ENCODE peak calls at places on chromosomes 6 and 20, in nine cellular contexts. Z, A, G, U, E, C, O, Q and N are unnamed samples.

GRCh38 chr6:30716879-30717128 is 277 bp downstream of the MDC1 start:
- DNase-seq in Z (no peak), A (no peak), G (no peak), U (no peak), E (no peak), C (no peak), O (no peak), Q (no peak), N (no peak)

GRCh38 chr6:88702956-88703556 is 260.4 kb downstream of the RNGTT start:
- DNase-seq in Z (no peak), A (no peak), G (no peak), U (no peak), E (no peak), C (no peak), O (no peak), Q (no peak), N (peak)

GRCh38 chr20:34334654-34335407 is 28.2 kb upstream of the ITCH start:
- DNase-seq in Z (no peak), A (no peak), G (no peak), U (peak), E (no peak), C (no peak), O (no peak), Q (no peak), N (no peak)

GRCh38 chr6:21914121-21914973 is 320.8 kb downstream of the SOX4 start:
- DNase-seq in Z (no peak), A (no peak), G (peak), U (peak), E (peak), C (no peak), O (no peak), Q (peak), N (peak)

GRCh38 chr6:149863846-149864577 is at the start of gene LRP11:
- DNase-seq in Z (peak), A (peak), G (peak), U (peak), E (peak), C (no peak), O (peak), Q (peak), N (peak)

GRCh38 chr20:55216525-55217242 is 741.3 kb downstream of the DOK5 start:
- DNase-seq in Z (no peak), A (no peak), G (no peak), U (no peak), E (no peak), C (no peak), O (no peak), Q (peak), N (no peak)

GRCh38 chr6:56749632-56750151 is 107.0 kb upstream of the DST start:
- DNase-seq in Z (no peak), A (no peak), G (no peak), U (no peak), E (no peak), C (no peak), O (no peak), Q (no peak), N (peak)

GRCh38 chr6:150676339-150676738 is 76.7 kb downstream of the PLEKHG1 start:
- DNase-seq in Z (no peak), A (no peak), G (no peak), U (no peak), E (no peak), C (no peak), O (no peak), Q (no peak), N (no peak)

GRCh38 chr6:4941782-4942672 is 61.8 kb downstream of the RPP40 start:
- DNase-seq in Z (no peak), A (no peak), G (no peak), U (no peak), E (peak), C (peak), O (peak), Q (no peak), N (peak)

GRCh38 chr6:128079026-128079425 is 178.2 kb upstream of the THEMIS start:
- DNase-seq in Z (no peak), A (no peak), G (no peak), U (no peak), E (no peak), C (no peak), O (no peak), Q (no peak), N (no peak)

GRCh38 chr6:81002126-81002525 is 750.4 kb downstream of the TENT5A start:
- DNase-seq in Z (no peak), A (no peak), G (no peak), U (no peak), E (no peak), C (no peak), O (no peak), Q (no peak), N (no peak)

GRCh38 chr20:46031701-46032254 is 2.8 kb downstream of the SLC12A5 start:
- DNase-seq in Z (peak), A (no peak), G (no peak), U (no peak), E (no peak), C (no peak), O (no peak), Q (peak), N (no peak)

GRCh38 chr6:169035381-169036280 is 218.0 kb downstream of the THBS2 start:
- DNase-seq in Z (no peak), A (no peak), G (no peak), U (no peak), E (no peak), C (no peak), O (no peak), Q (peak), N (peak)

GRCh38 chr6:36123270-36124139 is 6.8 kb upstream of the MAPK13 start:
- DNase-seq in Z (peak), A (peak), G (peak), U (peak), E (peak), C (peak), O (peak), Q (peak), N (peak)

GRCh38 chr20:44843863-44844262 is 33.5 kb upstream of the RIMS4 start:
- DNase-seq in Z (no peak), A (no peak), G (no peak), U (no peak), E (no peak), C (no peak), O (no peak), Q (no peak), N (no peak)

GRCh38 chr6:20717743-20718142 is 183.5 kb downstream of the CDKAL1 start:
- DNase-seq in Z (no peak), A (no peak), G (no peak), U (no peak), E (no peak), C (no peak), O (peak), Q (no peak), N (no peak)

GRCh38 chr6:1527098-1527497 is 82.6 kb upstream of the FOXC1 start:
- DNase-seq in Z (peak), A (no peak), G (peak), U (peak), E (no peak), C (peak), O (peak), Q (no peak), N (peak)

GRCh38 chr6:22135395-22135794 is 161.4 kb downstream of the PRL start:
- DNase-seq in Z (no peak), A (no peak), G (no peak), U (no peak), E (no peak), C (no peak), O (no peak), Q (no peak), N (no peak)

GRCh38 chr6:167824591-167825041 is 2.1 kb upstream of the AFDN start:
- DNase-seq in Z (no peak), A (no peak), G (no peak), U (no peak), E (no peak), C (no peak), O (no peak), Q (no peak), N (no peak)

GRCh38 chr6:17985934-17986655 is 1.3 kb downstream of the KIF13A start:
- DNase-seq in Z (no peak), A (no peak), G (no peak), U (no peak), E (no peak), C (no peak), O (no peak), Q (no peak), N (no peak)
- H3K4me3 ChIP-seq in Z (peak), A (no peak), G (no peak), U (peak), E (no peak), C (peak), O (no peak), Q (peak), N (peak)

DNA sequence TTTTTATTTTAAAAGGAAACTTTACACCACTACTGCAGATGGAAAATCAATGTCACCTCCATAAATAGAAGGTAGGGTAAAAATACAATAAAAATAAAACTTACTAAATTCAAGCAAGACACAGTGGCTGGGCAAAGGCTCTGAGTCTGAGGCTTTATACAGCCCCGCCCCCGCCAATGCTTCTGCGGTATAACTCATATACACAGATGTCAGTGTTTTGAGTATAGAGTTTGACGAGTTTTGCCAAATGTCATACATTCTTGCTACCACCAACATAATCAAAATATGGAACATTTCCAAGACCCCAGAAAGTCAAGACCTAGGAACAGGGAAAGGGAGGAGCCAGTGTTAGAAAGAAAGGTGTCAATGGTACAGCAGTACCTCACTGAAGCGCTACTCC is 12.8 kb downstream of the NFATC2 start:
- DNase-seq in Z (no peak), A (peak), G (peak), U (no peak), E (no peak), C (no peak), O (peak), Q (no peak), N (no peak)
- TF ChIP-seq CTCF in Z (no peak), A (no peak), G (no peak), U (no peak), E (no peak), C (no peak), O (no peak), Q (no peak), N (no peak)

GRCh38 chr6:75199856-75200255 is 6.0 kb downstream of the COL12A1 start:
- DNase-seq in Z (no peak), A (no peak), G (no peak), U (no peak), E (no peak), C (no peak), O (no peak), Q (no peak), N (peak)
- H3K4me3 ChIP-seq in Z (no peak), A (no peak), G (no peak), U (no peak), E (no peak), C (no peak), O (no peak), Q (no peak), N (no peak)

GRCh38 chr6:47352966-47353365 is 43.3 kb upstream of the TNFRSF21 start:
- DNase-seq in Z (no peak), A (no peak), G (no peak), U (no peak), E (no peak), C (no peak), O (no peak), Q (no peak), N (no peak)

GRCh38 chr6:47349931-47350330 is 40.2 kb upstream of the TNFRSF21 start:
- DNase-seq in Z (no peak), A (no peak), G (no peak), U (no peak), E (no peak), C (no peak), O (no peak), Q (no peak), N (no peak)

GRCh38 chr6:47353822-47354221 is 44.1 kb upstream of the TNFRSF21 start:
- DNase-seq in Z (no peak), A (no peak), G (no peak), U (no peak), E (no peak), C (no peak), O (no peak), Q (no peak), N (peak)

GRCh38 chr6:47355496-47355895 is 45.8 kb upstream of the TNFRSF21 start:
- DNase-seq in Z (no peak), A (no peak), G (no peak), U (no peak), E (no peak), C (no peak), O (no peak), Q (no peak), N (no peak)

GRCh38 chr6:47352169-47352568 is 42.5 kb upstream of the TNFRSF21 start:
- DNase-seq in Z (peak), A (no peak), G (no peak), U (no peak), E (no peak), C (no peak), O (no peak), Q (peak), N (peak)
- TF ChIP-seq CTCF in Z (peak), A (peak), G (no peak), U (no peak), E (no peak), C (peak), O (no peak), Q (peak), N (no peak)

GRCh38 chr20:24989162-24989561 is 3.4 kb downstream of the APMAP start:
- DNase-seq in Z (no peak), A (no peak), G (no peak), U (no peak), E (no peak), C (no peak), O (no peak), Q (no peak), N (no peak)
- H3K4me3 ChIP-seq in Z (no peak), A (no peak), G (no peak), U (no peak), E (no peak), C (no peak), O (no peak), Q (no peak), N (no peak)

GRCh38 chr20:9628589-9628988 is 114.2 kb downstream of the LAMP5 start:
- DNase-seq in Z (no peak), A (no peak), G (no peak), U (no peak), E (no peak), C (no peak), O (no peak), Q (no peak), N (no peak)
- TF ChIP-seq CTCF in Z (peak), A (no peak), G (no peak), U (no peak), E (no peak), C (no peak), O (no peak), Q (no peak), N (no peak)

DNA sequence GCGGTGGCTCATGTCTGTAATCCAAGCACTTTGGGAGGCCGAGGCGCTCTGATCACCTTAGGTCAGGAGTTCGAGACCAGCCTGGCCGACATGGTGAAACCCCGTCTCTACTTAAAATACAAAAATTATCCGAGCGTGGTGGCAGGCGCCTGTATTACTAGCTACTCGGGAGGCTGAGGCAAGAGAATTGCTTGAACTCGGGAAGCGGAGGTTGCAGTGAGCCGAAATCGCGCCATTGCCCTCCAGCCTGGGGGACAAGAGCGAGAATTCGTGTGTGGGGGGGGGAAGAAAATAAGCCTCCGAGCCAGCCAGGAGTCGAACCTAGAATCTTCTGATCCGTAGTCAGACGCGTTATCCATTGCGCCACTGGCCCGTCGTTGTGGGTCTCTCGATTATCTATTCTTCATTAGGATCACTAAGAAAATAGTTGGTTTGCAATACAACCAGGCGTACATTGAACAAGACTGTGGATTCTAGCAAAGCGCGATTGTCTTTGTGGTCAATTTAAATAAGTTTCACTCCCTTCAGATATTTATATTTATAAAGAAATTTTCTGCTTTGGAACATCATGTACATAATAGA is 33.9 kb upstream of the PRSS16 start:
- DNase-seq in Z (peak), A (no peak), G (no peak), U (no peak), E (peak), C (no peak), O (peak), Q (no peak), N (peak)
- H3K4me3 ChIP-seq in Z (peak), A (no peak), G (no peak), U (no peak), E (no peak), C (no peak), O (peak), Q (peak), N (peak)

GRCh38 chr6:52686878-52687699 is 16.2 kb downstream of the TMEM14A start:
- DNase-seq in Z (no peak), A (no peak), G (no peak), U (no peak), E (no peak), C (no peak), O (no peak), Q (no peak), N (no peak)

GRCh38 chr6:52693777-52694176 is 22.9 kb downstream of the TMEM14A start:
- DNase-seq in Z (no peak), A (no peak), G (no peak), U (no peak), E (no peak), C (no peak), O (no peak), Q (no peak), N (no peak)

GRCh38 chr6:52694404-52694803 is 23.5 kb downstream of the TMEM14A start:
- DNase-seq in Z (no peak), A (no peak), G (no peak), U (no peak), E (no peak), C (no peak), O (no peak), Q (no peak), N (no peak)

GRCh38 chr6:52689857-52690256 is 18.9 kb downstream of the TMEM14A start:
- DNase-seq in Z (no peak), A (no peak), G (no peak), U (no peak), E (no peak), C (no peak), O (no peak), Q (no peak), N (no peak)

GRCh38 chr6:52691718-52692117 is 20.8 kb downstream of the TMEM14A start:
- DNase-seq in Z (no peak), A (no peak), G (no peak), U (no peak), E (no peak), C (no peak), O (no peak), Q (no peak), N (peak)
- TF ChIP-seq CTCF in Z (no peak), A (peak), G (no peak), U (no peak), E (no peak), C (no peak), O (no peak), Q (no peak), N (no peak)

GRCh38 chr6:98836025-98836961 is 1.9 kb downstream of the POU3F2 start:
- DNase-seq in Z (peak), A (no peak), G (no peak), U (no peak), E (no peak), C (no peak), O (no peak), Q (no peak), N (no peak)
- H3K4me3 ChIP-seq in Z (peak), A (no peak), G (no peak), U (peak), E (no peak), C (no peak), O (no peak), Q (peak), N (no peak)